ENCODE peak calls at places on chromosome 21, in four cellular contexts. W, Q, O and B are unnamed samples.

GRCh38 chr21:43864313-43864805 is 664 bp upstream of the AGPAT3 start:
- DNase-seq in W (no peak), Q (peak; percentile 34), O (peak; percentile 80), B (peak; percentile 22)

GRCh38 chr21:15820327-15820726 is 90.5 kb downstream of the USP25 start:
- DNase-seq in W (no peak), Q (no peak), O (no peak), B (no peak)

GRCh38 chr21:42476493-42477342 is 19.3 kb downstream of the RSPH1 start:
- DNase-seq in W (peak; percentile 36), Q (no peak), O (no peak), B (no peak)

GRCh38 chr21:42590431-42591131 is 62.8 kb upstream of the PDE9A start:
- DNase-seq in W (no peak), Q (no peak), O (no peak), B (no peak)

GRCh38 chr21:28669978-28670377 is 322.7 kb downstream of the LTN1 start:
- DNase-seq in W (no peak), Q (no peak), O (no peak), B (no peak)

GRCh38 chr21:46163375-46163774 is 8.0 kb upstream of the FTCD start:
- DNase-seq in W (no peak), Q (no peak), O (no peak), B (peak; percentile 61)

GRCh38 chr21:42574234-42575027 is 60.8 kb downstream of the SLC37A1 start:
- DNase-seq in W (no peak), Q (no peak), O (no peak), B (no peak)

GRCh38 chr21:21003701-21004100 is 5.5 kb downstream of the NCAM2 start:
- DNase-seq in W (no peak), Q (no peak), O (no peak), B (peak; percentile 64)

GRCh38 chr21:41674433-41674832 is 92.4 kb downstream of the RIPK4 start:
- DNase-seq in W (no peak), Q (no peak), O (no peak), B (no peak)

GRCh38 chr21:21963911-21964310 is 965.7 kb downstream of the NCAM2 start:
- DNase-seq in W (no peak), Q (no peak), O (no peak), B (no peak)

GRCh38 chr21:23452384-23453083 is 2154.7 kb downstream of the MRPL39 start:
- DNase-seq in W (no peak), Q (peak; percentile 33), O (no peak), B (no peak)

GRCh38 chr21:16624468-16625102 is 888.3 kb upstream of the CXADR start:
- DNase-seq in W (no peak), Q (no peak), O (no peak), B (no peak)

GRCh38 chr21:35649186-35649585 is 411.1 kb downstream of the SETD4 start:
- DNase-seq in W (no peak), Q (no peak), O (no peak), B (peak; percentile 70)

GRCh38 chr21:43782741-43783700 is 6.4 kb upstream of the RRP1 start:
- DNase-seq in W (no peak), Q (no peak), O (no peak), B (peak; percentile 48)

GRCh38 chr21:34702341-34702807 is 33.6 kb downstream of the CLIC6 start:
- DNase-seq in W (peak; percentile 87), Q (no peak), O (peak; percentile 60), B (peak; percentile 92)

GRCh38 chr21:41142051-41142795 is 25.7 kb upstream of the BACE2 start:
- DNase-seq in W (no peak), Q (no peak), O (no peak), B (peak; percentile 77)

GRCh38 chr21:34345892-34346291 is 17.9 kb upstream of the KCNE2 start:
- DNase-seq in W (no peak), Q (no peak), O (no peak), B (no peak)

GRCh38 chr21:42621828-42622199 is 31.6 kb upstream of the PDE9A start:
- DNase-seq in W (no peak), Q (no peak), O (no peak), B (no peak)

GRCh38 chr21:26844258-26845065 is 747 bp downstream of the ADAMTS1 start:
- DNase-seq in W (no peak), Q (peak; percentile 40), O (peak; percentile 53), B (peak; percentile 34)
- TF ChIP-seq CTCF in W (no peak), Q (peak; percentile 33), O (no peak), B (peak; percentile 22)

DNA sequence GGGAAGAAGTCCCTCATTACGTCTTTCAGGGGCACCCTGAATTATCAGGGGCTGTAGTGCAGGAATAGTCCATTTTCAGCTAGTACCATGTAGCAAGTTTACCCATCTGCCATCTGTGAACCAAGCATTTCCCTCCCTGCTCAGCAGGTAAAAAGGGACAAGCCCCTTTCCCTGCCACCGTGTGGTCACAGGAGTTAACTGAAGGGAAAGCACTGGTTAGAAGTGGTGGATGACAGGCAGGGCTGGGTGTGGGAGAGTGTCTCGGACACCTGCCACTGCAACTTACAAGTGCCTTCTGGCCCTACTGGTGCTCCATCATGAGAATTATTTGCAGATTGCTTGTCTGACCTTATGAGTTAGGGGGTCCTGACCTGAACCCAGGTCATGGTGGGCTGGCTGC is 32.0 kb upstream of the IGSF5 start:
- DNase-seq in W (no peak), Q (no peak), O (no peak), B (no peak)
- TF ChIP-seq CTCF in W (no peak), Q (peak; percentile 49), O (no peak), B (no peak)

GRCh38 chr21:30072496-30072895 is 94.1 kb downstream of the CLDN17 start:
- DNase-seq in W (no peak), Q (peak; percentile 2), O (no peak), B (peak; percentile 1)
- TF ChIP-seq CTCF in W (peak; percentile 17), Q (peak; percentile 53), O (no peak), B (peak; percentile 5)

GRCh38 chr21:17931080-17931479 is 111.9 kb upstream of the C21orf91 start:
- DNase-seq in W (no peak), Q (no peak), O (no peak), B (no peak)
- TF ChIP-seq CTCF in W (no peak), Q (peak; percentile 49), O (no peak), B (peak; percentile 20)

GRCh38 chr21:37223804-37224345 is 43.3 kb downstream of the VPS26C start:
- DNase-seq in W (peak; percentile 38), Q (no peak), O (no peak), B (no peak)

GRCh38 chr21:37219766-37220432 is 47.2 kb downstream of the VPS26C start:
- DNase-seq in W (no peak), Q (no peak), O (no peak), B (peak; percentile 6)

GRCh38 chr21:37220981-37221664 is 46.0 kb downstream of the VPS26C start:
- DNase-seq in W (peak; percentile 97), Q (peak; percentile 27), O (peak; percentile 98), B (peak; percentile 85)

GRCh38 chr21:37224861-37225260 is 42.3 kb downstream of the VPS26C start:
- DNase-seq in W (peak; percentile 21), Q (no peak), O (no peak), B (no peak)

DNA sequence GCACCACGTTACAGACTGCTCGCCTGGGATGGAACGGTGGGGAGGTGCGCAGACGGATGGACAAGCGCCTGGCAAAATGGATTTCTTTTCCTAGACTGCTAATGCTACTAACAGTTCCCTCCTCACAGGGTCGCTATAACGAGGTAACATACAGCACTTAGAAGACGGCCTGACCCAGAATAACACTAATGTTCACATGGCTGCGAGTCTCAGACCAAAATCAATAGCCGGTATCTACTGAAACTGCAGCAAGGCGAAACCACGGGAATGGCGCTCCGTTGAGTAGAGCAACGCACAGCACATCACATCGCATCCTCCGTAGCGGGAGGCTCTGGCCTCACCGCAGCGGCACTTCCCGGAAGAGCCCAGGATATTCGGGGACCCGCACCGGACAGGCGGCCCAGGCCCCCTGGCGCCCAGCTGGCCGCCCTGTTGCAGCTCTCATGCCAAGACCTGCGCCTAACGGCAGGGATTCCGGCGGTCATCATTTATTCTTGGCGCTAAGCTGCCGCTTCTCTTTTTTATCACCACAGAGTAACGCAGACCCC is 46.6 kb downstream of the VPS26C start:
- DNase-seq in W (no peak), Q (no peak), O (peak; percentile 60), B (peak; percentile 61)
- TF ChIP-seq CTCF in W (no peak), Q (no peak), O (no peak), B (peak; percentile 30)

GRCh38 chr21:26966360-26966977 is 419 bp downstream of the ADAMTS5 start:
- DNase-seq in W (no peak), Q (no peak), O (peak; percentile 38), B (peak; percentile 28)

GRCh38 chr21:26966978-26967913 is at the start of gene ADAMTS5:
- DNase-seq in W (peak; percentile 71), Q (peak; percentile 37), O (peak; percentile 55), B (peak; percentile 83)

GRCh38 chr21:26965091-26965566 is 1.8 kb downstream of the ADAMTS5 start:
- DNase-seq in W (no peak), Q (no peak), O (no peak), B (no peak)

GRCh38 chr21:26964379-26964778 is 2.5 kb downstream of the ADAMTS5 start:
- DNase-seq in W (peak; percentile 87), Q (no peak), O (peak; percentile 64), B (peak; percentile 91)

DNA sequence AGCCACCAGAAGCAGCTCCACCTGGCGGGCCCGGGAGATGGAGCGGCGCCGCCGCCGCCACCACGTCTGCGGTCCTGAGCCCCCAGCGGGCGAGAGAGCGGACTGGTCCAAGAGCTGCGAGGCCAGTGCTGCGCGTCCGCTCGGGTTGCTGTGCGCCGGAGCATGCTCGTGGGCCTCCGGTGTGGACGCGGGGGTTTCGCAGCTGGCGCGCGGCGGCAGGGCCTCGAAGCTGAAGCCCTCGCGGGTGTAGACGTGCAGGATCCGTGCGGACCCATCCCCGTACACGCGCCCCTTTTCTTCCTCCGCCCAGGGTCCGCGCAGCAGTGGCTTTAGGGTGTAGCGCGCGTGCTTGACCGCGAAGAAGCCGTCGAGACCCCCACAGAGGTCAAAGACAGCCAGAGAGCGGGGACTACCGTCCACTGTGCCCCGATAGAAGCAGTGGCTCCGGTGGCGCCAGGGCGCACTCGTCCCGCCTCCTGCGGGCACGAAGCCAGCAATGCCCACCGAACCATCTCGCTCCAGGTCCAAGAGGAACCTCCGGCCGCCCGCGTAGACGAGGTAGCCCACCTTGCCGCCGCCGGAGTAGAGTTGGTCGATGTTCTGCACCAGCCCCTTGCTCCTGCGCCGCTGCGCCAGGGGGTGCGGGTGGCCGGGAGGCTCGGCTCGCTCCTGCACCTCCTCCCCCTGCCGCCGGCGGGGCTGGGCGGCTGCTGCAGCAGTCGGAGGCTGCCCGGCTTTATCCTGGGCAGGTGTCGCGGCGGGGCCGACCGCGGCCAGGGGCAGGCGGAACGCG is 1.1 kb downstream of the ADAMTS5 start:
- DNase-seq in W (no peak), Q (peak; percentile 50), O (peak; percentile 58), B (peak; percentile 46)
- TF ChIP-seq CTCF in W (no peak), Q (peak; percentile 52), O (no peak), B (peak; percentile 49)

GRCh38 chr21:37496972-37497371 is 130.4 kb downstream of the DYRK1A start:
- DNase-seq in W (no peak), Q (no peak), O (no peak), B (peak; percentile 30)
- TF ChIP-seq CTCF in W (no peak), Q (peak; percentile 56), O (no peak), B (peak; percentile 16)